ENCODE peak calls at places on chromosomes 5 and 9, in five cellular contexts. M is heart left ventricle, S is A549, E is right atrium auricular region, N is ascending aorta. Z is an unnamed sample.

GRCh38 chr5:91151947-91152346 is 231.2 kb downstream of the ARRDC3 start:
- DNase-seq in M (peak; percentile 77), S (peak; percentile 48), E (no peak), N (no peak), Z (peak; percentile 81)

GRCh38 chr9:126622872-126623271 is 9.1 kb downstream of the LMX1B start:
- DNase-seq in M (no peak), S (no peak), E (no peak), N (no peak), Z (no peak)

GRCh38 chr5:107558951-107559350 is 111.8 kb downstream of the EFNA5 start:
- DNase-seq in M (no peak), S (no peak), E (no peak), N (no peak), Z (no peak)

GRCh38 chr5:65062684-65063083 is 294.0 kb downstream of the CWC27 start:
- DNase-seq in M (peak; percentile 72), S (peak; percentile 64), E (peak; percentile 78), N (peak; percentile 39), Z (peak; percentile 83)

GRCh38 chr9:113574381-113575262 is 111.1 kb downstream of the RGS3 start:
- DNase-seq in M (peak; percentile 40), S (no peak), E (no peak), N (no peak), Z (peak; percentile 71)

GRCh38 chr9:7790819-7791182 is 8.8 kb downstream of the DMAC1 start:
- DNase-seq in M (no peak), S (no peak), E (no peak), N (no peak), Z (no peak)

GRCh38 chr5:159953609-159954008 is 37.3 kb downstream of the ADRA1B start:
- DNase-seq in M (no peak), S (no peak), E (no peak), N (no peak), Z (no peak)

GRCh38 chr5:147168578-147169327 is 66.1 kb upstream of the STK32A start:
- DNase-seq in M (no peak), S (no peak), E (no peak), N (no peak), Z (no peak)

GRCh38 chr5:994272-994607 is 14.4 kb upstream of the NKD2 start:
- DNase-seq in M (peak; percentile 12), S (no peak), E (peak; percentile 56), N (peak; percentile 2), Z (no peak)

GRCh38 chr5:173736923-173737412 is 120.5 kb upstream of the BOD1 start:
- DNase-seq in M (no peak), S (no peak), E (no peak), N (no peak), Z (no peak)

GRCh38 chr5:75040973-75041372 is 11.4 kb downstream of the GCNT4 start:
- DNase-seq in M (no peak), S (no peak), E (no peak), N (no peak), Z (no peak)

GRCh38 chr9:751137-752051 is 90.1 kb upstream of the DMRT1 start:
- DNase-seq in M (no peak), S (no peak), E (peak; percentile 60), N (no peak), Z (no peak)

GRCh38 chr9:108478871-108479332 is 376.9 kb downstream of the ACTL7B start:
- DNase-seq in M (no peak), S (peak; percentile 25), E (no peak), N (no peak), Z (no peak)

GRCh38 chr9:128546504-128546903 is 5.9 kb upstream of the SPTAN1 start:
- DNase-seq in M (no peak), S (no peak), E (no peak), N (no peak), Z (no peak)

GRCh38 chr5:101942321-101942882 is 353.7 kb downstream of the SLCO4C1 start:
- DNase-seq in M (no peak), S (no peak), E (no peak), N (no peak), Z (no peak)

GRCh38 chr9:96885424-96885823 is 31.1 kb upstream of the ZNF782 start:
- DNase-seq in M (no peak), S (no peak), E (no peak), N (no peak), Z (no peak)

GRCh38 chr5:138903113-138903789 is 28.1 kb upstream of the LRRTM2 start:
- DNase-seq in M (no peak), S (no peak), E (no peak), N (no peak), Z (no peak)

GRCh38 chr9:35814106-35814840 is 569 bp downstream of the HINT2 start:
- DNase-seq in M (peak; percentile 83), S (peak; percentile 70), E (peak; percentile 82), N (no peak), Z (no peak)

GRCh38 chr5:35908814-35909213 is 29.6 kb downstream of the CAPSL start:
- DNase-seq in M (no peak), S (no peak), E (no peak), N (no peak), Z (no peak)

GRCh38 chr5:74075900-74076484 is 450.0 kb downstream of the ARHGEF28 start:
- DNase-seq in M (no peak), S (no peak), E (no peak), N (no peak), Z (no peak)

GRCh38 chr5:180609386-180609785 is 18.1 kb upstream of the SCGB3A1 start:
- DNase-seq in M (no peak), S (no peak), E (no peak), N (no peak), Z (no peak)

GRCh38 chr9:79353856-79354520 is 217.8 kb upstream of the TLE4 start:
- DNase-seq in M (no peak), S (peak; percentile 5), E (no peak), N (no peak), Z (no peak)

GRCh38 chr5:124754206-124754927 is 7.9 kb upstream of the ZNF608 start:
- DNase-seq in M (no peak), S (no peak), E (no peak), N (no peak), Z (no peak)

GRCh38 chr5:137155621-137156020 is 343.5 kb downstream of the SPOCK1 start:
- DNase-seq in M (no peak), S (no peak), E (no peak), N (no peak), Z (no peak)

GRCh38 chr9:71725590-71726338 is 42.5 kb downstream of the CEMIP2 start:
- DNase-seq in M (no peak), S (peak; percentile 70), E (no peak), N (no peak), Z (no peak)

GRCh38 chr9:135736265-135736978 is 34.4 kb downstream of the KCNT1 start:
- DNase-seq in M (no peak), S (no peak), E (no peak), N (no peak), Z (no peak)

GRCh38 chr5:123157797-123158528 is 68.9 kb downstream of the PRDM6 start:
- DNase-seq in M (no peak), S (no peak), E (no peak), N (no peak), Z (no peak)

GRCh38 chr9:134064711-134065110 is 3.1 kb downstream of the BRD3 start:
- DNase-seq in M (no peak), S (no peak), E (no peak), N (no peak), Z (no peak)

GRCh38 chr9:134062461-134063087 is 5.3 kb downstream of the BRD3 start:
- DNase-seq in M (no peak), S (no peak), E (no peak), N (peak; percentile 7), Z (no peak)

GRCh38 chr9:134061688-134062371 is 6.0 kb downstream of the BRD3 start:
- DNase-seq in M (no peak), S (no peak), E (no peak), N (no peak), Z (peak; percentile 64)

GRCh38 chr9:134063876-134064450 is 3.9 kb downstream of the BRD3 start:
- DNase-seq in M (no peak), S (no peak), E (no peak), N (no peak), Z (no peak)

GRCh38 chr9:134063088-134063875 is 4.5 kb downstream of the BRD3 start:
- DNase-seq in M (no peak), S (no peak), E (no peak), N (no peak), Z (no peak)
- H3K4me3 ChIP-seq in M (no peak overlapping the region), S (no peak overlapping the region), E (no peak overlapping the region), N (no peak overlapping the region), Z (no peak overlapping the region)

GRCh38 chr9:72930828-72931227 is 22.0 kb downstream of the ALDH1A1 start:
- DNase-seq in M (no peak), S (peak; percentile 19), E (no peak), N (no peak), Z (no peak)
- TF ChIP-seq CTCF in M (no peak), S (peak; percentile 60), E (no peak), N (no peak), Z (no peak)

DNA sequence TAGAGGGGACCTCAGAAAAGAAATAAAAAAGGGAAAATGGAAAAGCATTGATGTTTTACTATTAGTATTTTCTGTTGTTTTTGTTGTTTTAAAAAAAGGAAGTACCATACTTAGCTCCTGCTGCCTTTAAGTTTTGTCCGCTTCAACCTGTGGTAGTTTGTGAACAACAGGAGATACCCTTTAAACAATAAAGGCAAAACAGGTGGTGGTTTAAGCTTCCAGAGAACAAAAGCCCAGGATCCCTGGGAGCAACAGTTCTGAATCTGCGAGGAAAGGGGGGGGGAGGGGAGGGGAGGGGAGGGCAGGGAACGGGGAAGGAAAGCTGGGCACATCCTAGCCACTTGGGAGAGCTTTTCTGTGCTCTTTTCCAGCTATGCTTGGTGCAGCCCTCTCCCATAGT is 2.1 kb upstream of the PSIP1 start:
- DNase-seq in M (no peak), S (no peak), E (no peak), N (no peak), Z (no peak)
- H3K4me3 ChIP-seq in M (no peak overlapping the region), S (no peak overlapping the region), E (no peak overlapping the region), N (no peak overlapping the region), Z (no peak overlapping the region)

DNA sequence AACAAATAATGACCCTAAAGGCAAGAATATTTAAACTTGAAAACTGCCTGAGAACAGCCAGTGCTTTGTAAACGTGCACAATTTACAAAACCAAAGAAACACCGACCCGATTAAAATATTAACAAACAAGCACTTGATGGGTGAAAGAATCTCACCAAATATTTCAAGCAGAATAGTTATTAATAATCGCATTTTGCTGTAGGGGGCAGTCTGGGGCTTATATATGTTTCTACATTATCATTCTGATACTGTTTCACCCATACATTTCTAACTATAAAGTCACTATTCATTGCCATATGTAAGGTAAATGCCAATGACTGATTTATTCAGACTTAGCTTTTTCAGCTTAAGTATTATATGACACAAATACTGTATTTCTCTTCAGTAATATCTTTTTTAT is 37.7 kb downstream of the UBAP2 start:
- DNase-seq in M (no peak), S (peak; percentile 27), E (no peak), N (no peak), Z (no peak)
- TF ChIP-seq CTCF in M (peak; percentile 21), S (peak; percentile 52), E (peak; percentile 46), N (no peak), Z (no peak)

DNA sequence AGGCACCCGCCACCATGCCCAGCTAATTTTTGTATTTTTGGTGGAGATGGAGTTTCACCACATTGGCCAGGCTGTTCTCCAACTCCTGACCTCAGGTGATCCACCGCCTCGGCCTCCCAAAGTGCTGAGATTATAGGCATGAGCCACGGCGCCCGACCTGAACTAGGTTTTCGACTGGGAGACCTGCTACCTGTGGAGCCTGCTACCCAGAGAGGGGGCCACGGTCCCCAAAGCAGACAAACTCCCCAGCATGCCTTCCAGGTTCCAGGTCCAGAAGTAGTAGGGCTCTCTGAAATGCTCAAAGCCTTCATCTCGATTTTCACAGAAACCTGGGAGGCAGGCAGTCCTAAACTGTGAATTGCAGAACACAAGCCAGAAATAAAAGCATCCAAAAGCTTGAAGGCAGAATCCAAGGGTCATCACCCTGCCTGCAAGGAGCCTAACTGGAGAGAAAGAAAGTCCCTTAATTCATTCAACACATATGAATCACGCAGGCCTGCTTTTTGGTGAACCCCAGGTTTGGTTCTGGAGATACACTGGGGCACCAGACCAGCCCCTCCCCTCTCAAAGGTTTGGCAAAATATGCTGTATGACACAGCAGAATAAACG is 4.6 kb upstream of the IRF1 start:
- DNase-seq in M (peak; percentile 16), S (no peak), E (peak; percentile 59), N (no peak), Z (peak; percentile 73)
- H3K4me3 ChIP-seq in M (peak overlapping the region; percentile 81), S (peak overlapping the region; percentile 56), E (peak overlapping the region; percentile 42), N (peak overlapping the region; percentile 88), Z (peak overlapping the region; percentile 68)